ENCODE peak calls at places on chromosome 7, in ten cellular contexts. H, J, Z, B, C, Q, L, U, M and V are unnamed samples.

GRCh38 chr7:139451638-139452037 is 31.8 kb downstream of the KLRG2 start:
- DNase-seq in H (no peak), J (no peak), Z (peak; percentile 86), B (no peak), C (peak; percentile 35), Q (no peak), L (no peak), U (peak; percentile 60), M (no peak), V (no peak)

GRCh38 chr7:93245525-93246432 is 13.6 kb downstream of the VPS50 start:
- DNase-seq in H (peak; percentile 10), J (no peak), Z (no peak), B (peak; percentile 0), C (peak; percentile 59), Q (peak; percentile 5), L (no peak), U (peak; percentile 57), M (no peak), V (no peak)

GRCh38 chr7:143514487-143514886 is 36.8 kb downstream of the TAS2R41 start:
- DNase-seq in H (no peak), J (no peak), Z (no peak), B (no peak), C (no peak), Q (no peak), L (no peak), U (no peak), M (no peak), V (no peak)

GRCh38 chr7:30752484-30752883 is 549 bp downstream of the INMT start:
- DNase-seq in H (no peak), J (no peak), Z (no peak), B (no peak), C (no peak), Q (no peak), L (no peak), U (no peak), M (no peak), V (no peak)

GRCh38 chr7:116571037-116571436 is 46.2 kb downstream of the CAV1 start:
- DNase-seq in H (no peak), J (no peak), Z (no peak), B (no peak), C (peak; percentile 92), Q (no peak), L (no peak), U (peak; percentile 74), M (no peak), V (no peak)

GRCh38 chr7:30681262-30682130 is 760 bp downstream of the CRHR2 start:
- DNase-seq in H (no peak), J (peak; percentile 30), Z (no peak), B (no peak), C (no peak), Q (no peak), L (no peak), U (no peak), M (no peak), V (no peak)

GRCh38 chr7:93910076-93910994 is 4.0 kb downstream of the GNGT1 start:
- DNase-seq in H (no peak), J (peak; percentile 16), Z (no peak), B (no peak), C (peak; percentile 86), Q (no peak), L (no peak), U (no peak), M (peak; percentile 43), V (no peak)

GRCh38 chr7:150417239-150417638 is 33.2 kb upstream of the GIMAP8 start:
- DNase-seq in H (no peak), J (no peak), Z (no peak), B (no peak), C (no peak), Q (no peak), L (no peak), U (no peak), M (no peak), V (no peak)

GRCh38 chr7:142440219-142441073 is 182.6 kb upstream of the PRSS58 start:
- DNase-seq in H (no peak), J (no peak), Z (no peak), B (peak; percentile 46), C (peak; percentile 35), Q (no peak), L (no peak), U (peak; percentile 79), M (no peak), V (peak; percentile 10)

GRCh38 chr7:151320263-151320845 is 21.3 kb upstream of the NUB1 start:
- DNase-seq in H (no peak), J (no peak), Z (no peak), B (no peak), C (no peak), Q (no peak), L (no peak), U (no peak), M (no peak), V (no peak)

GRCh38 chr7:151453326-151453791 is 13.4 kb upstream of the CRYGN start:
- DNase-seq in H (no peak), J (peak; percentile 4), Z (no peak), B (no peak), C (no peak), Q (no peak), L (no peak), U (no peak), M (no peak), V (peak; percentile 39)

GRCh38 chr7:99531354-99531765 is 20.6 kb downstream of the FAM200A start:
- DNase-seq in H (no peak), J (no peak), Z (no peak), B (no peak), C (no peak), Q (no peak), L (no peak), U (no peak), M (no peak), V (no peak)

GRCh38 chr7:151107882-151108281 is 21.6 kb downstream of the AGAP3 start:
- DNase-seq in H (no peak), J (no peak), Z (no peak), B (no peak), C (no peak), Q (no peak), L (no peak), U (no peak), M (no peak), V (no peak)

GRCh38 chr7:46229409-46229808 is 308.3 kb upstream of the IGFBP3 start:
- DNase-seq in H (no peak), J (no peak), Z (no peak), B (no peak), C (no peak), Q (no peak), L (no peak), U (peak; percentile 93), M (no peak), V (no peak)

GRCh38 chr7:76108540-76109233 is 60.8 kb downstream of the MDH2 start:
- DNase-seq in H (no peak), J (peak; percentile 85), Z (no peak), B (no peak), C (no peak), Q (no peak), L (no peak), U (peak; percentile 69), M (peak; percentile 13), V (peak; percentile 50)

GRCh38 chr7:33710608-33711007 is 194.7 kb upstream of the BMPER start:
- DNase-seq in H (no peak), J (no peak), Z (no peak), B (no peak), C (no peak), Q (no peak), L (no peak), U (peak; percentile 35), M (no peak), V (no peak)

GRCh38 chr7:19572566-19572965 is 136.3 kb downstream of the POLR1F start:
- DNase-seq in H (no peak), J (no peak), Z (no peak), B (no peak), C (no peak), Q (no peak), L (no peak), U (no peak), M (no peak), V (no peak)

GRCh38 chr7:28392289-28392688 is 20.0 kb upstream of the CREB5 start:
- DNase-seq in H (no peak), J (no peak), Z (no peak), B (no peak), C (no peak), Q (no peak), L (no peak), U (no peak), M (no peak), V (no peak)